ENCODE peak calls at places on chromosomes 4 and X, in five cellular contexts. T, J, F, I and U are unnamed samples.
A peak's percentile ranks its signal among the peaks of the same experiment; 100 is the strongest.

GRCh38 chrX:31319586-31319985 is 247.7 kb upstream of the FTHL17 start:
- DNase-seq in T (no peak), J (no peak), F (no peak), I (no peak), U (no peak)

GRCh38 chr4:114398386-114398785 is 200.2 kb upstream of the UGT8 start:
- DNase-seq in T (no peak), J (no peak), F (no peak), I (no peak), U (no peak)

GRCh38 chrX:114650351-114650750 is 66.5 kb downstream of the HTR2C start:
- DNase-seq in T (no peak), J (no peak), F (no peak), I (no peak), U (no peak)

GRCh38 chrX:153519569-153520285 is 2.3 kb downstream of the ATP2B3 start:
- DNase-seq in T (no peak), J (no peak), F (no peak), I (peak; percentile 59), U (no peak)

GRCh38 chr4:81032174-81032551 is 1.7 kb downstream of the BMP3 start:
- DNase-seq in T (no peak), J (no peak), F (no peak), I (no peak), U (no peak)

GRCh38 chr4:10099521-10100325 is 16.9 kb downstream of the WDR1 start:
- DNase-seq in T (no peak), J (no peak), F (peak; percentile 78), I (no peak), U (no peak)

GRCh38 chrX:5341902-5342301 is 886.8 kb downstream of the NLGN4X start:
- DNase-seq in T (no peak), J (no peak), F (no peak), I (no peak), U (no peak)

GRCh38 chr4:114273246-114273645 is 293.8 kb upstream of the ARSJ start:
- DNase-seq in T (no peak), J (no peak), F (no peak), I (no peak), U (no peak)

GRCh38 chr4:10030946-10031662 is 9.8 kb upstream of the SLC2A9 start:
- DNase-seq in T (no peak), J (peak; percentile 42), F (no peak), I (no peak), U (no peak)

GRCh38 chr4:122784261-122784660 is 42.4 kb upstream of the FGF2 start:
- DNase-seq in T (no peak), J (no peak), F (no peak), I (no peak), U (no peak)

GRCh38 chrX:2645563-2645962 is 45.5 kb upstream of the CD99 start:
- DNase-seq in T (no peak), J (no peak), F (no peak), I (no peak), U (no peak)

GRCh38 chrX:8760021-8760420 is 28.1 kb upstream of the ANOS1 start:
- DNase-seq in T (no peak), J (no peak), F (no peak), I (peak; percentile 49), U (no peak)

GRCh38 chrX:97168646-97169045 is 284.9 kb downstream of the RPA4 start:
- DNase-seq in T (no peak), J (no peak), F (no peak), I (no peak), U (no peak)

GRCh38 chr4:81632581-81633247 is 161.0 kb upstream of the RASGEF1B start:
- DNase-seq in T (no peak), J (no peak), F (no peak), I (no peak), U (no peak)